ENCODE peak calls at places on chromosomes 16 and 17, in seven cellular contexts. X, K, V, S, N, T and D are unnamed samples.

GRCh38 chr16:27482397-27483082 is 67.2 kb downstream of the GTF3C1 start:
- DNase-seq in X (no peak), K (no peak), V (no peak), S (no peak), N (no peak), T (no peak), D (no peak)

GRCh38 chr17:77470330-77470786 is 329.6 kb downstream of the SEC14L1 start:
- DNase-seq in X (no peak), K (no peak), V (no peak), S (no peak), N (no peak), T (no peak), D (no peak)

GRCh38 chr17:74212262-74212912 is 984 bp upstream of the TTYH2 start:
- DNase-seq in X (no peak), K (no peak), V (no peak), S (no peak), N (no peak), T (no peak), D (peak; percentile 39)

GRCh38 chr16:49986351-49987124 is 38.5 kb upstream of the CNEP1R1 start:
- DNase-seq in X (no peak), K (no peak), V (no peak), S (no peak), N (peak; percentile 27), T (no peak), D (no peak)

GRCh38 chr16:87657621-87658192 is 55.4 kb downstream of the JPH3 start:
- DNase-seq in X (no peak), K (no peak), V (no peak), S (no peak), N (no peak), T (no peak), D (peak; percentile 14)

GRCh38 chr17:79109584-79109983 is 35.0 kb downstream of the ENGASE start:
- DNase-seq in X (no peak), K (no peak), V (no peak), S (no peak), N (no peak), T (no peak), D (no peak)

GRCh38 chr17:43860927-43861622 is 14.1 kb downstream of the CD300LG start:
- DNase-seq in X (no peak), K (no peak), V (no peak), S (no peak), N (no peak), T (no peak), D (no peak)

GRCh38 chr16:69386596-69386995 is 789 bp upstream of the TERF2 start:
- DNase-seq in X (no peak), K (no peak), V (no peak), S (no peak), N (peak; percentile 43), T (no peak), D (no peak)

GRCh38 chr17:80362428-80363119 is 52.4 kb upstream of the ENDOV start:
- DNase-seq in X (no peak), K (no peak), V (no peak), S (no peak), N (peak; percentile 47), T (no peak), D (no peak)

GRCh38 chr16:23143391-23143790 is 5.9 kb downstream of the USP31 start:
- DNase-seq in X (no peak), K (no peak), V (no peak), S (no peak), N (no peak), T (no peak), D (no peak)

GRCh38 chr16:84547539-84548058 is 43.1 kb upstream of the MEAK7 start:
- DNase-seq in X (no peak), K (no peak), V (no peak), S (no peak), N (no peak), T (no peak), D (peak; percentile 63)

GRCh38 chr17:57993471-57994365 is 5.7 kb upstream of the VEZF1 start:
- DNase-seq in X (no peak), K (peak; percentile 40), V (peak; percentile 98), S (no peak), N (no peak), T (peak; percentile 47), D (no peak)

GRCh38 chr17:79090503-79091372 is 16.1 kb downstream of the ENGASE start:
- DNase-seq in X (no peak), K (no peak), V (no peak), S (no peak), N (no peak), T (no peak), D (no peak)

GRCh38 chr17:14553847-14554246 is 253.0 kb downstream of the HS3ST3B1 start:
- DNase-seq in X (no peak), K (no peak), V (no peak), S (no peak), N (no peak), T (no peak), D (no peak)

GRCh38 chr17:6528557-6528956 is 27.8 kb downstream of the PITPNM3 start:
- DNase-seq in X (no peak), K (no peak), V (no peak), S (peak; percentile 34), N (no peak), T (no peak), D (no peak)

GRCh38 chr16:55000595-55000994 is 69.9 kb downstream of the IRX5 start:
- DNase-seq in X (no peak), K (no peak), V (no peak), S (no peak), N (peak; percentile 56), T (no peak), D (no peak)